ENCODE peak calls at places on chromosomes 6 and 20, in six cellular contexts. P, B, E, C, G and R are unnamed samples. For H3K4me1, the result is how much of the 10 kb centered on the place peaks cover.

GRCh38 chr6:142561511-142562265 is 259.9 kb downstream of the ADGRG6 start:
- DNase-seq in P (no peak), B (no peak), E (no peak), C (no peak), G (no peak), R (no peak)

GRCh38 chr6:42281570-42281969 is 63.9 kb upstream of the MRPS10 start:
- DNase-seq in P (no peak), B (no peak), E (no peak), C (no peak), G (no peak), R (no peak)

GRCh38 chr6:44738652-44739141 is 351.2 kb downstream of the CDC5L start:
- DNase-seq in P (no peak), B (peak), E (peak), C (no peak), G (no peak), R (peak)

GRCh38 chr6:1286972-1287600 is 24.8 kb upstream of the FOXQ1 start:
- DNase-seq in P (no peak), B (peak), E (peak), C (peak), G (no peak), R (no peak)

GRCh38 chr6:35084041-35084491 is 57.1 kb downstream of the TCP11 start:
- DNase-seq in P (no peak), B (no peak), E (no peak), C (no peak), G (no peak), R (peak)

GRCh38 chr20:51697119-51697826 is 70.9 kb downstream of the ATP9A start:
- DNase-seq in P (no peak), B (peak), E (no peak), C (no peak), G (no peak), R (no peak)

GRCh38 chr6:137097057-137097456 is 52.3 kb upstream of the IL20RA start:
- DNase-seq in P (no peak), B (no peak), E (no peak), C (no peak), G (no peak), R (no peak)

GRCh38 chr6:16583151-16583762 is 178.0 kb downstream of the ATXN1 start:
- DNase-seq in P (no peak), B (no peak), E (peak), C (no peak), G (no peak), R (no peak)

GRCh38 chr6:45677381-45677992 is 299.8 kb upstream of the SUPT3H start:
- DNase-seq in P (peak), B (peak), E (peak), C (no peak), G (no peak), R (peak)

GRCh38 chr20:62651285-62652021 is 9.2 kb downstream of the SLCO4A1 start:
- DNase-seq in P (peak), B (peak), E (no peak), C (peak), G (peak), R (peak)

GRCh38 chr6:795046-795445 is 102.1 kb upstream of the EXOC2 start:
- DNase-seq in P (no peak), B (no peak), E (peak), C (no peak), G (no peak), R (no peak)

GRCh38 chr6:4936681-4937041 is 67.2 kb downstream of the RPP40 start:
- DNase-seq in P (peak), B (peak), E (no peak), C (no peak), G (no peak), R (no peak)

GRCh38 chr6:125077453-125077852 is 76.1 kb upstream of the TPD52L1 start:
- DNase-seq in P (no peak), B (no peak), E (no peak), C (no peak), G (no peak), R (no peak)

GRCh38 chr6:89098461-89098860 is 17.9 kb downstream of the PNRC1 start:
- DNase-seq in P (peak), B (no peak), E (no peak), C (no peak), G (no peak), R (no peak)

GRCh38 chr6:31945507-31946369 is at the start of gene CFB:
- DNase-seq in P (no peak), B (peak), E (peak), C (peak), G (no peak), R (peak)

GRCh38 chr6:42403415-42403814 is 48.3 kb downstream of the TRERF1 start:
- DNase-seq in P (no peak), B (peak), E (no peak), C (no peak), G (no peak), R (no peak)

GRCh38 chr6:18507561-18507960 is 120.4 kb downstream of the RNF144B start:
- DNase-seq in P (no peak), B (peak), E (peak), C (no peak), G (no peak), R (no peak)

GRCh38 chr6:125144822-125145221 is 8.8 kb upstream of the TPD52L1 start:
- DNase-seq in P (no peak), B (no peak), E (no peak), C (no peak), G (no peak), R (no peak)

GRCh38 chr20:6142348-6142993 is 19.6 kb upstream of the FERMT1 start:
- DNase-seq in P (peak), B (peak), E (peak), C (no peak), G (no peak), R (peak)

GRCh38 chr20:3464166-3464565 is 6.7 kb upstream of the ATRN start:
- DNase-seq in P (no peak), B (no peak), E (peak), C (no peak), G (no peak), R (no peak)

GRCh38 chr20:3465301-3465700 is 5.5 kb upstream of the ATRN start:
- DNase-seq in P (no peak), B (no peak), E (no peak), C (no peak), G (no peak), R (no peak)

GRCh38 chr20:3459881-3460307 is 10.9 kb upstream of the ATRN start:
- DNase-seq in P (no peak), B (no peak), E (peak), C (no peak), G (no peak), R (no peak)

GRCh38 chr20:3461911-3462677 is 8.7 kb upstream of the ATRN start:
- DNase-seq in P (no peak), B (no peak), E (peak), C (no peak), G (no peak), R (no peak)

GRCh38 chr20:3461191-3461874 is 9.5 kb upstream of the ATRN start:
- DNase-seq in P (no peak), B (peak), E (peak), C (no peak), G (no peak), R (peak)
- H3K4me3 ChIP-seq in P (no peak), B (no peak), E (no peak), C (no peak), G (no peak), R (no peak)

GRCh38 chr6:52410979-52411378 is 9.2 kb upstream of the EFHC1 start:
- DNase-seq in P (no peak), B (peak), E (no peak), C (no peak), G (no peak), R (no peak)

GRCh38 chr6:52409499-52409898 is 10.6 kb upstream of the EFHC1 start:
- DNase-seq in P (no peak), B (peak), E (no peak), C (no peak), G (no peak), R (no peak)

GRCh38 chr6:52405243-52405642 is 14.9 kb upstream of the EFHC1 start:
- DNase-seq in P (no peak), B (no peak), E (no peak), C (no peak), G (no peak), R (no peak)

GRCh38 chr6:52403627-52404026 is 16.5 kb upstream of the EFHC1 start:
- DNase-seq in P (no peak), B (no peak), E (no peak), C (no peak), G (no peak), R (no peak)

DNA sequence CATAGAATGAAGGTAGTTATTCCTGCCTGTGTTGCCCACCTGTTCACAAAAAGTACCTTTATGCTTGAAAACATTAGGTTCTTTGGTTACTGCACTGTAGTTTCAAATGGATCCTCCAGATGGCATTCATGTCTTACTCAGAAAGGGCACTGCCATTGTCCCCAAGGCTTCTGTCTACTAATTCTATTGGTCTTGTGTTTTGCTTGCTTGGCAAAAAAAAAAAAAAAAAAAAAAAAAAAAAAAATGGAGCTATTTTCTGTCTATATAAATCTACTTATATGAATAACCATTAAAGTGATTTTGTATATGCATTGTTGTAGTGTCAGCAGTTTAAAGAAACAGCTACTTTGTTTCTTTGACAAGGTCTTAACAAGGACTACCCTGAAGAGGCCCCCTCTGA is 12.7 kb upstream of the EFHC1 start:
- DNase-seq in P (peak), B (peak), E (no peak), C (no peak), G (no peak), R (no peak)
- TF ChIP-seq CTCF in P (peak), B (peak), E (no peak), C (no peak), G (no peak), R (peak)

DNA sequence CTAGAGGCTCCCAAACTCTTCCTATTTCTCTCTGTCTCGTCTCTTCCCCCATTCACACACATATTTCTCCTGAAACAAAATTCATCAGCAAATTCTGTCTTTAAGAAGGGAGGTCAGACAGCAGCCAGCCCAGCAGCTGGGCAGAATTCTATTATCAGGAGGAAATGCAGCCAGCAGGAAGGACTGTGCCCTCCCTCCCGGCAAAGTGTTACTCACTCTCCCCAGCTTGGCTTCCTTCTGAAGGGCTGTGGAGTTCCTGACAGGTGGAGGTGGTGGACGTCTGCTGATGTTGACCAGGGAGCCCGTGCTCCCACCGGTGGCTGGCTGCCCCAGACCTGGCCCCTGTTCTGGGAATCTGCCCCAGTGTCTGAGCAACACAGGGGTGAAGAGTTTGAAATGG is 37.3 kb downstream of the KCNB1 start:
- DNase-seq in P (no peak), B (no peak), E (no peak), C (no peak), G (no peak), R (peak)
- H3K4me1 ChIP-seq in P (under half), B (under half), E (half or more), C (under half), G (under half), R (under half)

GRCh38 chr6:7473805-7474329 is 67.6 kb upstream of the DSP start:
- DNase-seq in P (no peak), B (no peak), E (no peak), C (no peak), G (no peak), R (no peak)

GRCh38 chr6:7484666-7485065 is 56.8 kb upstream of the DSP start:
- DNase-seq in P (no peak), B (no peak), E (no peak), C (no peak), G (no peak), R (no peak)

GRCh38 chr6:7475081-7475480 is 66.4 kb upstream of the DSP start:
- DNase-seq in P (no peak), B (no peak), E (no peak), C (no peak), G (no peak), R (no peak)

DNA sequence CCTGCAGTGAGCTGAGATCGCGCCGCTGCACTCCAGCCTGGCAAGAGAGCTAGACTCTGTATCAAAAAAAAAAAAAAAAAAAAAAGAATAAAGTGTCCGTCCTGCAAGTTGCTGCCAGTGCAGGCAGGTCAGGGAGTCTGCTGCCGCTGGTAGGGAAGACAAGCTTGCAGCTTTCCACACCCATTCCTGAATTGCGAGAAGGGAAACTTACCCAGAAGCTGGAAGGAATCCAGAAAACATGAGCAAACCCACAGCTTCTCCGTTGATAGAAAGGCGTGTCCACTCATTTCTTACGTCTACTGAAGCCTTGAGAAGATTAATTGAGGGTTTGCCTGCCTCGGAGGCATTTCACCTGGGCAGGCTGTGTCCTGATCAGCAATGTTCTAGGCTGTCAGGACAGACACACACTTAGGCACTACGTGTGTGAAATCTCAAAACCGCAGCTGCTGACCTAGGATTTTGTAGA is 61.6 kb upstream of the DSP start:
- DNase-seq in P (no peak), B (peak), E (no peak), C (peak), G (no peak), R (no peak)
- H3K4me3 ChIP-seq in P (no peak), B (no peak), E (no peak), C (no peak), G (no peak), R (no peak)

GRCh38 chr6:98215531-98215930 is 618.8 kb upstream of the POU3F2 start:
- DNase-seq in P (no peak), B (no peak), E (no peak), C (no peak), G (no peak), R (no peak)
- TF ChIP-seq CTCF in P (no peak), B (no peak), E (no peak), C (no peak), G (no peak), R (no peak)